ENCODE peak calls at places on chromosomes 13 and 19, in nine cellular contexts. Y, V, R, L, K, U, O, I and S are unnamed samples.
A peak's percentile ranks its signal among the peaks of the same experiment; 100 is the strongest.

GRCh38 chr19:18239303-18239702 is 13.1 kb upstream of the PDE4C start:
- DNase-seq in I (no peak), K (no peak), O (no peak), R (no peak), U (no peak), V (no peak), Y (no peak), L (no peak), S (no peak)

GRCh38 chr19:49057636-49058234 is at the start of gene CGB7:
- DNase-seq in O (no peak), L (peak; percentile 81), K (no peak), Y (no peak), V (peak; percentile 72), I (no peak), U (no peak), R (peak; percentile 84), S (no peak)

GRCh38 chr13:70792121-70792520 is 683.9 kb upstream of the KLHL1 start:
- DNase-seq in O (no peak), U (no peak), V (no peak), L (no peak), I (no peak), K (no peak), Y (no peak), R (no peak), S (no peak)

GRCh38 chr19:5360003-5360820 is 19.6 kb upstream of the PTPRS start:
- DNase-seq in K (no peak), O (no peak), U (no peak), V (no peak), I (no peak), Y (no peak), R (no peak), L (no peak), S (no peak)

GRCh38 chr13:78520425-78520824 is 82.9 kb downstream of the POU4F1 start:
- DNase-seq in U (no peak), Y (no peak), O (no peak), L (no peak), I (no peak), V (no peak), R (no peak), K (no peak), S (no peak)

GRCh38 chr19:48813123-48813911 is 2.5 kb upstream of the BCAT2 start:
- DNase-seq in U (no peak), L (no peak), Y (no peak), O (no peak), I (no peak), K (no peak), V (peak; percentile 44), R (no peak), S (no peak)

GRCh38 chr13:71661921-71662320 is 205.1 kb downstream of the DACH1 start:
- DNase-seq in U (peak; percentile 37), O (no peak), L (no peak), R (no peak), K (no peak), Y (no peak), I (no peak), V (no peak), S (no peak)

GRCh38 chr13:79402074-79402635 is 3.9 kb downstream of the RBM26 start:
- DNase-seq in O (no peak), U (no peak), I (no peak), Y (no peak), V (no peak), L (no peak), K (no peak), R (no peak), S (no peak)

GRCh38 chr19:48738557-48739399 is 1.6 kb downstream of the RASIP1 start:
- DNase-seq in I (peak; percentile 86), O (no peak), L (peak; percentile 96), V (peak; percentile 93), K (no peak), Y (peak; percentile 87), U (no peak), R (peak; percentile 94), S (no peak)

GRCh38 chr19:5392476-5392875 is 51.9 kb upstream of the PTPRS start:
- DNase-seq in I (no peak), R (no peak), V (no peak), O (no peak), L (no peak), Y (no peak), U (no peak), K (no peak), S (no peak)

GRCh38 chr19:29672933-29673336 is 7.7 kb downstream of the PLEKHF1 start:
- DNase-seq in K (no peak), V (no peak), U (no peak), Y (peak; percentile 83), L (no peak), O (no peak), I (peak; percentile 79), R (no peak), S (peak; percentile 78)

GRCh38 chr19:35963514-35963913 is 27.3 kb downstream of the LRFN3 start:
- DNase-seq in R (no peak), V (no peak), O (no peak), Y (no peak), I (no peak), L (peak; percentile 35), K (no peak), U (peak; percentile 14), S (no peak)

GRCh38 chr13:98974053-98974452 is 3.8 kb downstream of the DOCK9 start:
- DNase-seq in K (no peak), V (no peak), R (no peak), O (no peak), L (no peak), Y (no peak), I (no peak), U (no peak), S (no peak)

GRCh38 chr19:18063463-18063862 is 23.3 kb downstream of the IL12RB1 start:
- DNase-seq in V (no peak), U (no peak), L (no peak), R (no peak), O (no peak), I (no peak), K (no peak), Y (no peak), S (no peak)

GRCh38 chr13:20431687-20432384 is 93.8 kb downstream of the CRYL1 start:
- DNase-seq in K (no peak), L (no peak), Y (no peak), I (no peak), O (no peak), U (no peak), R (no peak), V (no peak), S (no peak)